ENCODE peak calls at places on chromosomes 16 and 17, in eight cellular contexts. One of them, this sample, is unnamed. For H3K4me1, the result is how much of the 10 kb centered on the place peaks cover.

GRCh38 chr17:82926081-82926480 is 86.3 kb upstream of the ZNF750 start:
- DNase-seq in spleen: peak
- DNase-seq in sigmoid colon: no peak
- DNase-seq in ovary: no peak
- DNase-seq in stomach: no peak
- DNase-seq in heart left ventricle: no peak
- DNase-seq in esophagus squamous epithelium: no peak
- DNase-seq in HCT116: no peak
- DNase-seq in this sample: no peak

GRCh38 chr16:73068546-73069401 is 20.8 kb upstream of the ZFHX3 start:
- DNase-seq in stomach: no peak
- DNase-seq in spleen: no peak
- DNase-seq in HCT116: no peak
- DNase-seq in heart left ventricle: peak
- DNase-seq in esophagus squamous epithelium: no peak
- DNase-seq in ovary: no peak
- DNase-seq in sigmoid colon: peak
- DNase-seq in this sample: no peak

GRCh38 chr16:69089091-69089912 is 16.2 kb upstream of the HAS3 start:
- DNase-seq in ovary: no peak
- DNase-seq in stomach: peak
- DNase-seq in esophagus squamous epithelium: no peak
- DNase-seq in sigmoid colon: no peak
- DNase-seq in spleen: no peak
- DNase-seq in heart left ventricle: no peak
- DNase-seq in HCT116: no peak
- DNase-seq in this sample: no peak

GRCh38 chr16:89365044-89365467 is 125.3 kb downstream of the ANKRD11 start:
- DNase-seq in stomach: no peak
- DNase-seq in ovary: no peak
- DNase-seq in sigmoid colon: no peak
- DNase-seq in esophagus squamous epithelium: no peak
- DNase-seq in HCT116: no peak
- DNase-seq in spleen: no peak
- DNase-seq in heart left ventricle: no peak
- DNase-seq in this sample: no peak

GRCh38 chr17:6000426-6000825 is 69.8 kb upstream of the WSCD1 start:
- DNase-seq in spleen: no peak
- DNase-seq in HCT116: no peak
- DNase-seq in stomach: no peak
- DNase-seq in heart left ventricle: no peak
- DNase-seq in sigmoid colon: no peak
- DNase-seq in ovary: no peak
- DNase-seq in esophagus squamous epithelium: no peak
- DNase-seq in this sample: no peak

GRCh38 chr17:38451030-38451839 is 23.0 kb downstream of the ARHGAP23 start:
- DNase-seq in HCT116: no peak
- DNase-seq in heart left ventricle: peak
- DNase-seq in esophagus squamous epithelium: no peak
- DNase-seq in ovary: no peak
- DNase-seq in stomach: no peak
- DNase-seq in sigmoid colon: no peak
- DNase-seq in spleen: no peak
- DNase-seq in this sample: no peak

GRCh38 chr16:10876305-10876704 is 697 bp upstream of the CIITA start:
- DNase-seq in ovary: no peak
- DNase-seq in esophagus squamous epithelium: no peak
- DNase-seq in spleen: no peak
- DNase-seq in HCT116: no peak
- DNase-seq in stomach: no peak
- DNase-seq in heart left ventricle: no peak
- DNase-seq in sigmoid colon: no peak
- DNase-seq in this sample: no peak

GRCh38 chr16:4723071-4723767 is 10.9 kb downstream of the ANKS3 start:
- DNase-seq in ovary: no peak
- DNase-seq in heart left ventricle: no peak
- DNase-seq in spleen: no peak
- DNase-seq in esophagus squamous epithelium: no peak
- DNase-seq in sigmoid colon: no peak
- DNase-seq in HCT116: no peak
- DNase-seq in stomach: no peak
- DNase-seq in this sample: no peak

GRCh38 chr16:84790291-84790690 is 29.5 kb upstream of the CRISPLD2 start:
- DNase-seq in ovary: peak
- DNase-seq in sigmoid colon: peak
- DNase-seq in HCT116: no peak
- DNase-seq in spleen: no peak
- DNase-seq in heart left ventricle: no peak
- DNase-seq in esophagus squamous epithelium: no peak
- DNase-seq in stomach: no peak
- DNase-seq in this sample: no peak

GRCh38 chr16:84788968-84789371 is 30.8 kb upstream of the CRISPLD2 start:
- DNase-seq in ovary: no peak
- DNase-seq in esophagus squamous epithelium: no peak
- DNase-seq in stomach: no peak
- DNase-seq in sigmoid colon: peak
- DNase-seq in spleen: peak
- DNase-seq in HCT116: no peak
- DNase-seq in heart left ventricle: no peak
- DNase-seq in this sample: no peak

GRCh38 chr16:84791088-84791487 is 28.7 kb upstream of the CRISPLD2 start:
- DNase-seq in stomach: no peak
- DNase-seq in spleen: no peak
- DNase-seq in heart left ventricle: no peak
- DNase-seq in ovary: peak
- DNase-seq in HCT116: no peak
- DNase-seq in sigmoid colon: peak
- DNase-seq in esophagus squamous epithelium: no peak
- DNase-seq in this sample: no peak

GRCh38 chr16:84789431-84789830 is 30.4 kb upstream of the CRISPLD2 start:
- DNase-seq in ovary: peak
- DNase-seq in stomach: no peak
- DNase-seq in esophagus squamous epithelium: no peak
- DNase-seq in sigmoid colon: peak
- DNase-seq in heart left ventricle: no peak
- DNase-seq in HCT116: no peak
- DNase-seq in spleen: peak
- DNase-seq in this sample: no peak

DNA sequence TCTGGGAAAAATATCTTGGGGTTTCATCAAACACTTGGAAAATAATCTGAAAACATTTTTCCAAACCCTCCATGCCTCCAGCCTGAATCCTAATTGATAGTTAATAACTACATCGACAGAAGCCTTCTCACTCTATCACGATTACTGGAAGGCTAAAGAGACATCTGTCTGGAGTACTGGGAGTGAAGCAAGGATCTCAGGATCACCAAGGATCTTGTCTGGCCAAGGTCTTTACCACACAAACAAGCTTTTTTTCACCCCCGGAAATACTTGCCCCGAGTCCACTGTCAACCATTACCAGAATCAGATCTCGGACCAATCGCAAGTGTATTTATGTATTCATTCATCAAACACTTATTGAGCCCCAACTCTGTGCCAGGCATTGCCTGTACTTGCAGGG is 28.3 kb upstream of the CRISPLD2 start:
- DNase-seq in stomach: no peak
- DNase-seq in heart left ventricle: no peak
- DNase-seq in HCT116: no peak
- DNase-seq in ovary: no peak
- DNase-seq in esophagus squamous epithelium: no peak
- DNase-seq in spleen: no peak
- DNase-seq in sigmoid colon: peak
- DNase-seq in this sample: no peak
- H3K4me1 ChIP-seq in stomach: under half
- H3K4me1 ChIP-seq in heart left ventricle: under half
- H3K4me1 ChIP-seq in HCT116: under half
- H3K4me1 ChIP-seq in ovary: under half
- H3K4me1 ChIP-seq in esophagus squamous epithelium: under half
- H3K4me1 ChIP-seq in spleen: under half
- H3K4me1 ChIP-seq in sigmoid colon: under half
- H3K4me1 ChIP-seq in this sample: under half

GRCh38 chr16:70433456-70434103 is 5.3 kb downstream of the ST3GAL2 start:
- DNase-seq in sigmoid colon: peak
- DNase-seq in HCT116: no peak
- DNase-seq in ovary: no peak
- DNase-seq in esophagus squamous epithelium: no peak
- DNase-seq in stomach: no peak
- DNase-seq in spleen: no peak
- DNase-seq in heart left ventricle: peak
- DNase-seq in this sample: no peak

GRCh38 chr16:70432304-70432799 is 6.5 kb downstream of the ST3GAL2 start:
- DNase-seq in stomach: no peak
- DNase-seq in HCT116: no peak
- DNase-seq in heart left ventricle: no peak
- DNase-seq in spleen: no peak
- DNase-seq in sigmoid colon: no peak
- DNase-seq in ovary: no peak
- DNase-seq in esophagus squamous epithelium: no peak
- DNase-seq in this sample: no peak

GRCh38 chr16:70437017-70437581 is 1.8 kb downstream of the ST3GAL2 start:
- DNase-seq in spleen: no peak
- DNase-seq in ovary: peak
- DNase-seq in esophagus squamous epithelium: no peak
- DNase-seq in heart left ventricle: no peak
- DNase-seq in stomach: no peak
- DNase-seq in sigmoid colon: no peak
- DNase-seq in HCT116: no peak
- DNase-seq in this sample: no peak

GRCh38 chr16:70432800-70433455 is 6.0 kb downstream of the ST3GAL2 start:
- DNase-seq in ovary: no peak
- DNase-seq in heart left ventricle: no peak
- DNase-seq in spleen: no peak
- DNase-seq in HCT116: no peak
- DNase-seq in sigmoid colon: no peak
- DNase-seq in stomach: no peak
- DNase-seq in esophagus squamous epithelium: no peak
- DNase-seq in this sample: no peak

DNA sequence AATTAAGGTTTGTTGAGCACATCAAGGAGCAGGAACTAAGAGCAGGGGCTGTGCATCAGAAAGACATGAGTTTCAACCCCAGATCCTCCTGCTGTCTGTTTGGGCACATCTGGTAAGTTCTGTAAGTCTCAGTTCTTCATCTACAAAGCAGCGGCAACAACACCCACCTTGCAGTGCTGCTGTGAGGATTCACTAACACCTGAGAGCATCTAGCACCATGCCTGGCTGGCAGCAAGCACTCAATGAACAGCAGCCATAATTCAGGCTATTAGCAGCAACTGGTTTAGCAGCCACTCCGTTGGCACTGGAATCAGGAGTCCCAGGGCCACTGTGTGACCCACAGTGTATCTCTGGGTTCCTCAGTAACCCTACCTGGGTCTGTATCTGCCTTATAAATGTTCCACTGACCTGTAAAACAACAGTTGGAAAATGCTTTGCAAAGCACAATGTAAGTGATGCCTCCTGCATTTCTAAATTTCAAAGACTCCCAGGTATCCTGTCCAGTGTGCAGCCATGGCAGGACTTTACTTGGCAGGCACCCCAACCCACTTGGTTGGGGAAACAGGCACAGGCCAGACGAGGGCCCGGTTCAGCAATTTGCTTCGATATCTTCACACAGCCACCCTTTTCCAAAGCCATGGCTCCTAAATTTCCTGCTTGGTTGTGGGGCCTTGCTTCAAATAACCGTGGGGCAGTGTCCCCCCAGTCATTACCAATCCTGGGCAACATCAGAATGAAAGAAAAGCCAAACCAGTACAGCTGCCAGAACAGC is 4.2 kb downstream of the ST3GAL2 start:
- DNase-seq in spleen: no peak
- DNase-seq in sigmoid colon: no peak
- DNase-seq in stomach: no peak
- DNase-seq in esophagus squamous epithelium: no peak
- DNase-seq in heart left ventricle: no peak
- DNase-seq in HCT116: no peak
- DNase-seq in ovary: no peak
- DNase-seq in this sample: no peak
- H3K4me3 ChIP-seq in spleen: no peak
- H3K4me3 ChIP-seq in sigmoid colon: no peak
- H3K4me3 ChIP-seq in stomach: no peak
- H3K4me3 ChIP-seq in esophagus squamous epithelium: no peak
- H3K4me3 ChIP-seq in heart left ventricle: no peak
- H3K4me3 ChIP-seq in HCT116: no peak
- H3K4me3 ChIP-seq in ovary: no peak
- H3K4me3 ChIP-seq in this sample: no peak

GRCh38 chr16:19071811-19072777 is 4.7 kb downstream of the COQ7 start:
- DNase-seq in heart left ventricle: peak
- DNase-seq in ovary: no peak
- DNase-seq in esophagus squamous epithelium: no peak
- DNase-seq in sigmoid colon: no peak
- DNase-seq in spleen: no peak
- DNase-seq in HCT116: peak
- DNase-seq in stomach: peak
- DNase-seq in this sample: peak

GRCh38 chr16:19066988-19067348 is 446 bp upstream of the COQ7 start:
- DNase-seq in stomach: no peak
- DNase-seq in heart left ventricle: no peak
- DNase-seq in HCT116: no peak
- DNase-seq in ovary: no peak
- DNase-seq in sigmoid colon: no peak
- DNase-seq in esophagus squamous epithelium: no peak
- DNase-seq in spleen: peak
- DNase-seq in this sample: no peak

GRCh38 chr16:19068237-19068815 is 912 bp downstream of the COQ7 start:
- DNase-seq in heart left ventricle: no peak
- DNase-seq in HCT116: no peak
- DNase-seq in spleen: peak
- DNase-seq in esophagus squamous epithelium: no peak
- DNase-seq in sigmoid colon: no peak
- DNase-seq in stomach: no peak
- DNase-seq in ovary: no peak
- DNase-seq in this sample: no peak

GRCh38 chr16:19062706-19063105 is 4.7 kb upstream of the COQ7 start:
- DNase-seq in sigmoid colon: no peak
- DNase-seq in spleen: no peak
- DNase-seq in stomach: no peak
- DNase-seq in esophagus squamous epithelium: no peak
- DNase-seq in ovary: no peak
- DNase-seq in heart left ventricle: no peak
- DNase-seq in HCT116: no peak
- DNase-seq in this sample: no peak

DNA sequence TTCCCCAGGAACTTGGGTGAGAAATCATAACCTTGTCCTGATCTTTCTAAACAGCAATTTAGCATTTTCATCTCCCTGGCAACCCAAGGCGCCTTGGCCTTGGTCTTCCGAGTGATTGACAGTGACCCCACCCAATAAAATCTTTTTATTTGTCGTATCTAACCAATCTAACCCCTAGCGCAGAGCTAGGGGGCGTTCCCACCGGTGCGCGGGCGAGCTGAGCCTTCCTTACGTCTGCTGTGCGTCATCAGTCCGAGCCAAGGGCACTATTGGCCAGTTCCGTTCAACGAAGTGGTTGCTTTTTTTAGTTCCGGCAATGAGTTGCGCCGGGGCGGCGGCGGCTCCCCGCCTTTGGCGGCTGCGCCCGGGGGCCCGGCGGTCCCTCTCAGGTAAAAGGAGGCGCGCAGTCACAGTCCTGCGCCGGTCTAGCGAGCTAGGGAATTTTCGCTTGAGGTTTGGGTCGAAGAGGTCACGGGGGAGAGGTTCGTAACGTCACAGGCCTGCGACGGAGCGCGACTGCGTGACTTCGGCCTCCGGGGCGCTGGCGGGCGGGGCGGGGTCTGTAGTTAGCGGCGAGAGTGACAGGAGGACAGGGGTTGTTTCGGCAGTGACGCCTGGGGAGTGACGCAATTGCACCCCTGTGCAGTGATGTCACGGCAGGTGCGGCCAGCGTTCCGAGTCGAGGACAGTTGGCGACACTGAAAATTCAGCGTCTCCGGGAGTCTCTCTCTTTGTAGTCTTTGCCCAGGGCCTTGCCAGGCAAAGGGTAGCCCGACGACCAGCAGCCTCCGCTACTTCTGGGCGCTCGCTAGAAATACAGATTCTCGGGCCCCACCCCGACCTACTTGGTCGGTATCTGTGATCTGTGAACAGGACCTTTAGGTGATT is at the start of gene COQ7:
- DNase-seq in ovary: peak
- DNase-seq in esophagus squamous epithelium: peak
- DNase-seq in spleen: peak
- DNase-seq in heart left ventricle: peak
- DNase-seq in stomach: peak
- DNase-seq in sigmoid colon: peak
- DNase-seq in HCT116: peak
- DNase-seq in this sample: peak
- TF ChIP-seq POLR2A in ovary: peak
- TF ChIP-seq POLR2A in esophagus squamous epithelium: no peak
- TF ChIP-seq POLR2A in spleen: peak
- TF ChIP-seq POLR2A in heart left ventricle: no peak
- TF ChIP-seq POLR2A in stomach: peak
- TF ChIP-seq POLR2A in sigmoid colon: peak
- TF ChIP-seq POLR2A in HCT116: no peak
- TF ChIP-seq POLR2A in this sample: peak

DNA sequence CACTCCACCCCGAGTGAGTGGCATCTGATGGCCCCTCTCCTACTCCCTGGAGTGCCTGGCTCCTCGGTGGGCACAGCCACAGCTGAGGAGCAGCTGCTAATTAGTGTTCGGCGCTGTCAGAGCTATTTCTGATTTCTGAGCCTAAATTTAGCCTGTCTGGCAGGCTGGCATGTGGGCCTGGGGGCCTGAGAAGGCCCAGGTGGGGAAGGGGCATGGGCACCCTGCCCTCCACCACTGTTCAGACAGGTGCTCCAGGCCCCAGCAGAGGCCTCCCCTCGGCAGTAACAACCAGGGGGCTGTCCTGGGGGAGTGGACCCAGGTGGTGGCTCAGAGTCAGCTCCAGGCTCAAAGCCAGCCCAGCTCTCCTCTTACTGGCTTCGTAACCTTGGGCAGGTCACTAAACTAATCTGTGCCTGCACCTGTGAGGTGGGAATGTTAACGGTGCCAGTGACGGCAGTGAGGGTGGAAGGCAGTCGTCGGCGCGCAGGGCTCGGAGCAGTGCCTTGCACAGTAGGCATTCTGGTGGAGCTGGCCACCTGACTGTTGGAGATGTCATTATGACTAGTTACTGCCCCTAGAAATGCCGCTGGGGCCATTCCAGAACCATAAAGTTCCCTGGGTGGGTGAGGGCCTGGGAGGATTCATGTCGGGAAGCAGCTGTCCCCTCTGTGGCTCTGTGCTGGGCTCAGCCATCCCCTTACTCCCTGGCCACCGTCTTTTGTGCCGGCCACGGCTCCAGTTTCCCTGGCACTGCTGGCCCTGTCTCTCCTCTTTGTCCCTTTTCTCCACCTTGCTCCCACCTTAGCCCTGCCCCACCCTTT is 6.6 kb downstream of the FMNL1 start:
- DNase-seq in heart left ventricle: no peak
- DNase-seq in stomach: no peak
- DNase-seq in sigmoid colon: no peak
- DNase-seq in esophagus squamous epithelium: no peak
- DNase-seq in spleen: peak
- DNase-seq in ovary: no peak
- DNase-seq in HCT116: no peak
- DNase-seq in this sample: no peak
- H3K4me1 ChIP-seq in heart left ventricle: half or more
- H3K4me1 ChIP-seq in stomach: under half
- H3K4me1 ChIP-seq in sigmoid colon: under half
- H3K4me1 ChIP-seq in esophagus squamous epithelium: under half
- H3K4me1 ChIP-seq in spleen: half or more
- H3K4me1 ChIP-seq in ovary: under half
- H3K4me1 ChIP-seq in HCT116: under half
- H3K4me1 ChIP-seq in this sample: under half

This sample was measured in Peyer's patch.